ENCODE peak calls at places on chromosomes 16 and 17, in eight cellular contexts. One of them, this sample, is unnamed.

GRCh38 chr17:67008101-67008500 is 36.3 kb upstream of the CACNG1 start:
- DNase-seq in A549: no peak
- DNase-seq in foreskin fibroblast: no peak
- DNase-seq in HL-60: no peak
- DNase-seq in gastrocnemius medialis: no peak
- DNase-seq in fibroblast of mammary gland: no peak
- DNase-seq in prostate gland: no peak
- DNase-seq in PC-9: no peak
- DNase-seq in this sample: no peak

GRCh38 chr17:75308732-75309629 is 19.7 kb upstream of the SLC25A19 start:
- DNase-seq in fibroblast of mammary gland: no peak
- DNase-seq in A549: peak; percentile 35
- DNase-seq in prostate gland: no peak
- DNase-seq in gastrocnemius medialis: no peak
- DNase-seq in HL-60: peak; percentile 69
- DNase-seq in foreskin fibroblast: no peak
- DNase-seq in PC-9: no peak
- DNase-seq in this sample: no peak

GRCh38 chr17:60392845-60393702 is 1.1 kb upstream of the USP32 start:
- DNase-seq in gastrocnemius medialis: peak; percentile 52
- DNase-seq in prostate gland: peak; percentile 44
- DNase-seq in PC-9: no peak
- DNase-seq in HL-60: peak; percentile 64
- DNase-seq in foreskin fibroblast: peak; percentile 77
- DNase-seq in fibroblast of mammary gland: peak; percentile 75
- DNase-seq in A549: peak; percentile 35
- DNase-seq in this sample: no peak

GRCh38 chr17:44108440-44109311 is 14.8 kb downstream of the HDAC5 start:
- DNase-seq in PC-9: peak; percentile 85
- DNase-seq in fibroblast of mammary gland: peak; percentile 96
- DNase-seq in A549: peak; percentile 96
- DNase-seq in gastrocnemius medialis: peak; percentile 94
- DNase-seq in foreskin fibroblast: peak; percentile 98
- DNase-seq in prostate gland: peak; percentile 29
- DNase-seq in HL-60: no peak
- DNase-seq in this sample: peak; percentile 96

GRCh38 chr17:67377727-67378443 is 804 bp downstream of the PITPNC1 start:
- DNase-seq in gastrocnemius medialis: peak; percentile 29
- DNase-seq in fibroblast of mammary gland: no peak
- DNase-seq in foreskin fibroblast: peak; percentile 65
- DNase-seq in PC-9: no peak
- DNase-seq in A549: peak; percentile 58
- DNase-seq in HL-60: peak; percentile 69
- DNase-seq in prostate gland: peak; percentile 41
- DNase-seq in this sample: peak; percentile 49

GRCh38 chr16:66030036-66030435 is 336.5 kb upstream of the CDH5 start:
- DNase-seq in PC-9: no peak
- DNase-seq in gastrocnemius medialis: no peak
- DNase-seq in fibroblast of mammary gland: peak; percentile 83
- DNase-seq in foreskin fibroblast: peak; percentile 47
- DNase-seq in A549: no peak
- DNase-seq in HL-60: no peak
- DNase-seq in prostate gland: no peak
- DNase-seq in this sample: no peak

GRCh38 chr16:11175850-11176341 is 80.1 kb downstream of the SOCS1 start:
- DNase-seq in HL-60: no peak
- DNase-seq in A549: no peak
- DNase-seq in gastrocnemius medialis: no peak
- DNase-seq in fibroblast of mammary gland: no peak
- DNase-seq in prostate gland: no peak
- DNase-seq in foreskin fibroblast: no peak
- DNase-seq in PC-9: peak; percentile 5
- DNase-seq in this sample: no peak

GRCh38 chr16:12972246-12972645 is 70.8 kb downstream of the SHISA9 start:
- DNase-seq in fibroblast of mammary gland: no peak
- DNase-seq in PC-9: no peak
- DNase-seq in foreskin fibroblast: no peak
- DNase-seq in prostate gland: no peak
- DNase-seq in A549: no peak
- DNase-seq in gastrocnemius medialis: no peak
- DNase-seq in HL-60: no peak
- DNase-seq in this sample: no peak

DNA sequence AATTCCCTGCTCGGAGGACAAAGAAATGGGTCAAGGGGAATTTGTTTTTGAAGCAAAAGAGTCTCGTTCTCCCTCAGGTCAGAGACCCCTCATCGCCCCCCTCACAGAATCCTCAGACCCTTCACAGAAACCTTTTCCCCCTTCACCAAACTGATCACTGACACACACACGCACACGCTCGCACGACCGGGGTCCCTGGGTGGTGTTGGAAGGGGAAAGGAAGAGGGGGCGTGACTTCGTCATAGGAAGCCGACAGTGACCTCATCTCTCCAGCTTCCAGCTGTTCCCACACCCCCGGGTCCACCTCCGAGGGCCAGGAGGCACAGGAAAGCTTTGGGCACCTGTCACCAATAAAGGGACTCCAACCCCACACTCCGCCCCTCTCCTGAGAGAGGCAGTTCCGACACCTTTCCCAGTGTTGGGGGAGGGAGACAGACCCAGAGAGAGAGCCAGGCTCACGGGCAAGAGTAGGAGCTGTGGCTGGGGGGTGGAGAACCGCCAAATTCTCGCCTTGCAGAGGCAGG is 1.2 kb downstream of the ASGR1 start:
- DNase-seq in PC-9: peak; percentile 41
- DNase-seq in HL-60: no peak
- DNase-seq in fibroblast of mammary gland: peak; percentile 40
- DNase-seq in foreskin fibroblast: peak; percentile 60
- DNase-seq in A549: peak; percentile 47
- DNase-seq in gastrocnemius medialis: no peak
- DNase-seq in prostate gland: no peak
- DNase-seq in this sample: no peak
- H3K4me3 ChIP-seq in PC-9: peak overlapping the region; percentile 76
- H3K4me3 ChIP-seq in HL-60: no peak overlapping the region
- H3K4me3 ChIP-seq in fibroblast of mammary gland: peak overlapping the region; percentile 33
- H3K4me3 ChIP-seq in foreskin fibroblast: peak overlapping the region; percentile 56
- H3K4me3 ChIP-seq in A549: peak overlapping the region; percentile 54
- H3K4me3 ChIP-seq in gastrocnemius medialis: peak overlapping the region; percentile 41
- H3K4me3 ChIP-seq in prostate gland: peak overlapping the region; percentile 12
- H3K4me3 ChIP-seq in this sample: peak overlapping the region; percentile 56

DNA sequence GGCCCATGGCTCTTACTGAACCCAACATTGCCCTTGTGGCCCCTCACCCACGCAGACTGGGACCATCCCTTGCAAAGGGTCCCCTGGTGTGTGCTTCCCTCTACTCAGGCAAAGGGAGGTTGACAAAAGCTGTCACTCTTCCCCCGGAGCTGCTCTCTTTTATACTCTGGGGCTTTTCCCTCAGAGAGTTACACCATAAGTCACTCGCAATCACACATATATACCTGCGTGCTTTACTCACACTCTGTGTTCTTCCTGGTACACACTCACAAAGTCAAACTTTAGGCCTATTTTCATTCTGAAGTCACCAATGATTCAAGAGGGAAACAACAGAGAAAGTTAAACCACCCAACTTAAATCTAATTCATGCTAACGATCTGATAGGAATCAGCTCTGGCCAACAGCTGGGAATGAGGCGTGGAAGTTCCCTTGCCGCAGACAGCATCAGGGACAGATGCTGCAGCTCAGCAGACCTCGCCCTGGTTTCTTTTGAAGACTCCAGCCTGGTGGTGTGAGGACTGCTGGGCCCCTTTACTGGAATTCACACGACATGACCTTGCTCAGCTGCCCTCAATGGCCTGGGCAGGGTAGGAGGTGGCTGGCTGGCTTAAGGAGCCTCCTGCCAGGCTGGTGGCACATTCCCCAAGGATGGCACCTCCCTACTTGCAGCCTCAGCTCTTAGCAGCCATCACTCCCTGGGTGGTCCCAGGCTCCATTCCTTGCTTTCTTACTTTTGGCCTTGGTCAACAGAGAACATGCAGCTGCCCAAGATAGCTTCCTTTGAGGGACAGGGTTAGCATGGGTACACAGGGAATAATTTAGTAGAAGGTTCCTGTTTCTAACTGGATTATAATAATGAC is 27.3 kb downstream of the HIC1 start:
- DNase-seq in prostate gland: no peak
- DNase-seq in A549: no peak
- DNase-seq in fibroblast of mammary gland: peak; percentile 38
- DNase-seq in foreskin fibroblast: peak; percentile 64
- DNase-seq in gastrocnemius medialis: no peak
- DNase-seq in HL-60: no peak
- DNase-seq in PC-9: peak; percentile 21
- DNase-seq in this sample: no peak
- H3K4me3 ChIP-seq in prostate gland: no peak overlapping the region
- H3K4me3 ChIP-seq in A549: no peak overlapping the region
- H3K4me3 ChIP-seq in fibroblast of mammary gland: no peak overlapping the region
- H3K4me3 ChIP-seq in foreskin fibroblast: no peak overlapping the region
- H3K4me3 ChIP-seq in gastrocnemius medialis: no peak overlapping the region
- H3K4me3 ChIP-seq in HL-60: no peak overlapping the region
- H3K4me3 ChIP-seq in PC-9: no peak overlapping the region
- H3K4me3 ChIP-seq in this sample: no peak overlapping the region

GRCh38 chr16:68354816-68355215 is 44.0 kb downstream of the PRMT7 start:
- DNase-seq in HL-60: no peak
- DNase-seq in gastrocnemius medialis: no peak
- DNase-seq in fibroblast of mammary gland: no peak
- DNase-seq in foreskin fibroblast: no peak
- DNase-seq in prostate gland: no peak
- DNase-seq in A549: no peak
- DNase-seq in PC-9: no peak
- DNase-seq in this sample: no peak
- H3K4me3 ChIP-seq in HL-60: no peak overlapping the region
- H3K4me3 ChIP-seq in gastrocnemius medialis: no peak overlapping the region
- H3K4me3 ChIP-seq in fibroblast of mammary gland: no peak overlapping the region
- H3K4me3 ChIP-seq in foreskin fibroblast: no peak overlapping the region
- H3K4me3 ChIP-seq in prostate gland: no peak overlapping the region
- H3K4me3 ChIP-seq in A549: no peak overlapping the region
- H3K4me3 ChIP-seq in PC-9: no peak overlapping the region
- H3K4me3 ChIP-seq in this sample: no peak overlapping the region

GRCh38 chr16:83802559-83802958 is 5.2 kb upstream of the HSBP1 start:
- DNase-seq in prostate gland: no peak
- DNase-seq in A549: no peak
- DNase-seq in foreskin fibroblast: no peak
- DNase-seq in HL-60: no peak
- DNase-seq in fibroblast of mammary gland: no peak
- DNase-seq in PC-9: no peak
- DNase-seq in gastrocnemius medialis: no peak
- DNase-seq in this sample: no peak
- H3K4me3 ChIP-seq in prostate gland: no peak overlapping the region
- H3K4me3 ChIP-seq in A549: peak overlapping the region; percentile 14
- H3K4me3 ChIP-seq in foreskin fibroblast: peak overlapping the region; percentile 43
- H3K4me3 ChIP-seq in HL-60: no peak overlapping the region
- H3K4me3 ChIP-seq in fibroblast of mammary gland: peak overlapping the region; percentile 6
- H3K4me3 ChIP-seq in PC-9: peak overlapping the region; percentile 11
- H3K4me3 ChIP-seq in gastrocnemius medialis: peak overlapping the region; percentile 24
- H3K4me3 ChIP-seq in this sample: peak overlapping the region; percentile 23

GRCh38 chr17:77363821-77364361 is 223.1 kb downstream of the SEC14L1 start:
- DNase-seq in prostate gland: no peak
- DNase-seq in fibroblast of mammary gland: peak; percentile 68
- DNase-seq in PC-9: no peak
- DNase-seq in HL-60: no peak
- DNase-seq in foreskin fibroblast: peak; percentile 70
- DNase-seq in gastrocnemius medialis: no peak
- DNase-seq in A549: no peak
- DNase-seq in this sample: peak; percentile 69

GRCh38 chr17:77364381-77364911 is 223.7 kb downstream of the SEC14L1 start:
- DNase-seq in foreskin fibroblast: no peak
- DNase-seq in prostate gland: no peak
- DNase-seq in HL-60: no peak
- DNase-seq in fibroblast of mammary gland: no peak
- DNase-seq in gastrocnemius medialis: no peak
- DNase-seq in A549: no peak
- DNase-seq in PC-9: no peak
- DNase-seq in this sample: peak; percentile 43

GRCh38 chr17:77366206-77366557 is 225.4 kb downstream of the SEC14L1 start:
- DNase-seq in prostate gland: no peak
- DNase-seq in gastrocnemius medialis: no peak
- DNase-seq in PC-9: no peak
- DNase-seq in fibroblast of mammary gland: no peak
- DNase-seq in A549: no peak
- DNase-seq in foreskin fibroblast: no peak
- DNase-seq in HL-60: no peak
- DNase-seq in this sample: no peak

GRCh38 chr17:77365584-77366186 is 224.9 kb downstream of the SEC14L1 start:
- DNase-seq in foreskin fibroblast: peak; percentile 91
- DNase-seq in prostate gland: peak; percentile 61
- DNase-seq in HL-60: no peak
- DNase-seq in gastrocnemius medialis: peak; percentile 94
- DNase-seq in A549: peak; percentile 80
- DNase-seq in PC-9: peak; percentile 52
- DNase-seq in fibroblast of mammary gland: peak; percentile 91
- DNase-seq in this sample: peak; percentile 94

DNA sequence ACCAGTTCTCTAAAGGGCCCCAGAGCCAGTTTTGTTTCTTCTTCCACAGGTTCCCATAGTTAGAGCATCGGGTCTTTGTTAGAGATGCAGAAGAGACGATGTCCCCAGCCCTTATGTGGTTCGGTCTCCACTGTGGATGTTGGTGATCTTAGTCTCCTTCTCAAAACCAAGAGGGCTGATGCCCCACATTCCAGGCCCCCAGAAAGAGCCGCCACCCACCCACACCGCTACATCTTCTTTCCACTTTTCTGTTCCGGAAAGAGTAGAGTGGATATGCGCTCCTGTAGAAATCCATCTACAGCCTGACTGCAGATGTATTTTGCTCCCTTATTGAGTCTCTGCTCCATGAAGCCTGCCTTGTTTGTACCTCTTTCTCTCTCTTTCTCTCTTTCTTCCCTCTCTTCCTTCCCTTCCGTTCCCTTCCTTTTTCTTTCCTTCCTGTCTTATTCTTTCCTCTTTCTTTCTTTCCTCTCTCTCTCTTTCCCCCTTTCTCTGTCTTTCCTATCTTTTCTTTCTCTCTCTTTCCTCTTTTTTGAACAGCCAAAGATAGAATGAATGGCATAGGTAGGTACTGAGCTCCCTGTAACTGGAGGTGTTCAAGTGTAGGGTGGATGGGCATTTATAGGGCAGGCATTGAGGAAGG is 224.3 kb downstream of the SEC14L1 start:
- DNase-seq in gastrocnemius medialis: no peak
- DNase-seq in PC-9: no peak
- DNase-seq in HL-60: no peak
- DNase-seq in fibroblast of mammary gland: no peak
- DNase-seq in prostate gland: no peak
- DNase-seq in A549: no peak
- DNase-seq in foreskin fibroblast: no peak
- DNase-seq in this sample: no peak
- H3K4me3 ChIP-seq in gastrocnemius medialis: no peak overlapping the region
- H3K4me3 ChIP-seq in PC-9: no peak overlapping the region
- H3K4me3 ChIP-seq in HL-60: no peak overlapping the region
- H3K4me3 ChIP-seq in fibroblast of mammary gland: no peak overlapping the region
- H3K4me3 ChIP-seq in prostate gland: no peak overlapping the region
- H3K4me3 ChIP-seq in A549: peak overlapping the region; percentile 3
- H3K4me3 ChIP-seq in foreskin fibroblast: no peak overlapping the region
- H3K4me3 ChIP-seq in this sample: no peak overlapping the region

This sample was measured in psoas muscle.